ENCODE peak calls at places on chromosomes 12 and 14, in five cellular contexts. H is K562, R is HL-60, E is GM12878, Z is HepG2. A is an unnamed sample.

GRCh38 chr12:96985515-96986362 is 78.7 kb downstream of the NEDD1 start:
- DNase-seq in E (no peak), Z (no peak), H (peak; percentile 66), R (no peak), A (no peak)

GRCh38 chr14:82724296-82724695 is 1190.6 kb upstream of the SEL1L start:
- DNase-seq in R (no peak), E (no peak), Z (no peak), H (no peak), A (no peak)

GRCh38 chr14:91231446-91231845 is 13.1 kb downstream of the GPR68 start:
- DNase-seq in E (no peak), H (no peak), R (no peak), Z (no peak), A (no peak)

GRCh38 chr14:100307215-100308111 is 1.2 kb upstream of the SLC25A29 start:
- DNase-seq in Z (no peak), H (no peak), E (no peak), R (no peak), A (peak; percentile 78)

GRCh38 chr12:117857632-117858274 is 111.0 kb downstream of the KSR2 start:
- DNase-seq in E (peak; percentile 25), Z (peak; percentile 35), R (peak; percentile 23), H (peak; percentile 72), A (peak; percentile 71)

GRCh38 chr12:95218164-95218851 is 701 bp downstream of the VEZT start:
- DNase-seq in R (no peak), Z (no peak), H (no peak), E (peak; percentile 39), A (no peak)

GRCh38 chr12:102740157-102741032 is 176.6 kb downstream of the PAH start:
- DNase-seq in R (no peak), Z (peak; percentile 6), H (no peak), E (no peak), A (no peak)

GRCh38 chr12:3257411-3257810 is 180.2 kb downstream of the TSPAN9 start:
- DNase-seq in Z (no peak), H (no peak), E (no peak), R (no peak), A (no peak)

GRCh38 chr12:106305376-106305775 is 2.8 kb downstream of the TCP11L2 start:
- DNase-seq in R (no peak), H (no peak), E (no peak), Z (no peak), A (no peak)

DNA sequence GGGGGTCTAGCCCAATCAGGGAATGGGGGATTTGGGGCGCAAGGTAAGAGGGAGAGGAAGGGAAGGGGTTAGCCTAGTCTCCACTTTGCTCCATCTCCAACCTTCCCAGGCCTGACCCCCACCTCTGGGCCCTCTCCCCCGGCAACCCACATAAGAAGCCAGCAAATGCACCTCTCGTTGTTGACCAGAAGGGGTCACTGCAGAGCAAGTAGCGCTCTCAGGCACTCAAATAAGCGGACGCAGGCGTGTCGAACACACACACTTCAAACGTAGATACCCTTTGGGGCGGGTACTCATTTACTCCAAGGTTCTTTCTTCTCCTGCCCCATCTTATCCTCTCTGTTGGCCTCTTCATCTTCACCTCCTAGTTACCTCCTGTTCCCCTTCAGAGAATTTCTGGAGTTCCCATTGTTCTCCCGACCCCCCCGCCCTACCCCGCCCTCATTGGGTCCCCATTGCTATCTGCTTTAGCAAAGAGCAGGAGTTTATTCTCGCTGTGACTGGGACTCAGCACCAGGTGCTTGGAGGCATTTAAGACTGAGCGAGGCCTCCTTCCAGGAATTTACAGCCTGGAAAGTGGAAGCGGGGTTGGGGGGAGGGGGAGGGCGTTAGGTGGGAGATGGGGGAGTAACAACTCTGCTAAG is 1.5 kb upstream of the SRRM4 start:
- DNase-seq in H (peak; percentile 72), R (peak; percentile 6), E (no peak), Z (peak; percentile 56), A (peak; percentile 73)
- TF ChIP-seq REST in H (peak; percentile 37), R (peak; percentile 24), E (no peak), Z (no peak), A (no peak)

DNA sequence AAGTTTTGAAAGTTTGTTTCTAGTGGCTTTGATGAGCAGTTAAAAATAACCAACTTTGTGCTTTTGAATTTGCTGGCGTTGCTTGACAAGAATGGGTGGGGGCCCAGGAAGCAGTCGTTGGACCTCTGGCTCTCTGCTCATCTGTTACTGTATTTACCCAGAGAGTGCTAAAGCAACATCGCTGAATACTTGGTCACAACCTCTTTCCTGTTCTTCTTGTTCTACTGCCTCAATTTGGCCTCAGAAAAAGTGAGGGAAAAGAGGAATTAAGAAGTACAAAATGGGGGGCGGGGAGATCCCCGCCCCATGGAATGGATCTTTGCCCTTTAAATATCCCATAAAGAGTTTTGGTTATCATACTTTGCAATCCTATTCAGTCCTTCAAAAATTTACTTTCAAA is 221.5 kb upstream of the G2E3 start:
- DNase-seq in E (no peak), H (no peak), Z (no peak), R (no peak), A (no peak)
- TF ChIP-seq GABPA in E (no peak), H (no peak), Z (no peak), R (no peak), A (no peak)

GRCh38 chr12:20376984-20377383 is 8.6 kb downstream of the PDE3A start:
- DNase-seq in Z (no peak), R (no peak), H (no peak), E (no peak), A (peak; percentile 14)
- TF ChIP-seq REST in Z (no peak), R (no peak), H (no peak), E (no peak), A (no peak)

DNA sequence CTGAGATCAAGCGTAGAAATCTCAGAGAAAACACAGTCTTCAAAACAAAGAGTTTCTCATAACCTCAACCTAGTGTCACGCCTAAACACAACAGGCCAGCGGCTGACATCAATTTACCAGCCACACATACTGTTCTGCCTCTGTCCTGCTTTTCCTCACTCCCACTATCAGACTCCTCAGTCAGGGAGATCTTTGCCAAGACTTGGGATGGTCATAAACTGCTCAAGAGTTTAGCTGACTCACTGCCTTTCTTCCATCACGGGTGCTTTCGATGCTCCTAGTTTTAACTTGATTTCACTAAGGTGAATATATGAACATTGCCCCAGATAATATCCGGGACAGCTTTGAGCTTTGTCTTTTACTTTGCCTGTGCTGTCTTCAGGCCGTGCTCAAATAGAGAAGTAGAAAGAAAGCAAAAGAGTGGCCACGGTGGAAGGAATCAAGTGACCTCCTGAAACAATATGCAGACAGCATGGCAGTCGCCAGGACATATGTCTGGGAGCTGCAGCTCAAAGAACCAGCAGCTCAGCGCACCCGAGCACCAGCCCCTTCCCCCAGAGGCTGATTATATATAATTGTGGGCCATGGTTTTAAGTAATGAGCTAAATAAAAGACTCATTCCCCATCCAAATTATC is 12.1 kb downstream of the MDM1 start:
- DNase-seq in H (peak; percentile 14), Z (no peak), E (no peak), R (no peak), A (no peak)
- TF ChIP-seq GABPA in H (no peak), Z (no peak), E (no peak), R (no peak), A (no peak)

DNA sequence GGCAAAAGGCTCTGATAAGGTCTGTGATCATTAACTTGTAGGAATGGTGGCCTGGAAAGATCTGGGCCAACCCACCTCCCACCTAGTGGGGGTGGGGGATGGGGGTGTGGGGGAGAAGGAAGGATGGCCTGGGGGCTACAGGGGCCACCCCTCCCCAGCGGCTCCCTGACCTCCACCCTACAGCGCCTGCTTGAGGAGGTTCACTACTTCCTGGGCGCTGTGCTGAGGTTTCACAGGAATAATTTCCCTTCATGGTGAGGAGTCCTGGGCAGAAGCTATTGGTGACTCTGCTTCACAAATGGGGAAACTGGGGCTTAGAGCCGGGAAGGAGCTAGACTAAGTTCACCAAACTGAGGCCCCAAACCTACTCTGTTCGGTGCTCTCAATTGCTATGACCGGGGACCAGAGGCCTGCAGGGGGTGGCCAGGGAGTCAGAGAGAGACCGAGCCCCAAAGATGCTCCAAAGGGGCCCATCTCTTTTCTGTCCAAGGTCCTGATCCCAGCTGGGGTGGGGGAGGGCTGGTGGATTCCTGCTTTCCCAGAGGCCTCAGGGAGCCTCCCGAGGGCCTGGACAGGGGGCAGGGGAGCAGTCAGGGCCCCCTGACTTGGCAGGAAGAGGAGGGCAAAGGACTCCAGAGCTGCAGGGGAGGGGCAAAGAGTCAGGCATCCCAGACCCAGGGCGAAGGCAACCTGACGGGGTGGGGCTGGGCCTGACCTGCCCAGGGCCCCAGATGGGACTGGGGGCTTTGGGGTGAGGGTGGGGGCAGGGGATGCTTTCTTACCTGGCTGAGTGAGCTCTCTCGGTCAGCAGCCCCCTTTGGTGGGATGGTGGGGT is 1.7 kb downstream of the HNF1A start:
- DNase-seq in R (no peak), H (no peak), E (no peak), Z (peak; percentile 86), A (no peak)
- TF ChIP-seq REST in R (peak; percentile 84), H (peak; percentile 50), E (peak; percentile 47), Z (peak; percentile 94), A (peak; percentile 85)